ENCODE peak calls at places on chromosomes 16 and 17, in eight cellular contexts. O is PC-3, B is hepatocyte, N is neural progenitor cell, Y is IMR-90, J is endothelial cell of umbilical vein, M is astrocyte, V is OCI-LY7. U is an unnamed sample.

GRCh38 chr16:12802048-12802447 is 1.6 kb downstream of the CPPED1 start:
- DNase-seq in O (no peak), B (no peak), N (no peak), Y (no peak), J (no peak), M (no peak), V (no peak), U (no peak)

GRCh38 chr16:87877942-87878507 is 8.7 kb upstream of the SLC7A5 start:
- DNase-seq in O (no peak), B (no peak), N (no peak), Y (no peak), J (no peak), M (no peak), V (peak; percentile 73), U (peak; percentile 45)

GRCh38 chr16:59604331-59604730 is 870.2 kb upstream of the GOT2 start:
- DNase-seq in O (peak; percentile 7), B (no peak), N (no peak), Y (peak; percentile 4), J (no peak), M (no peak), V (no peak), U (no peak)

GRCh38 chr17:36027776-36028175 is 10.0 kb upstream of the CCL23 start:
- DNase-seq in O (no peak), B (no peak), N (no peak), Y (no peak), J (no peak), M (no peak), V (no peak), U (no peak)

GRCh38 chr16:11175850-11176341 is 80.1 kb downstream of the SOCS1 start:
- DNase-seq in O (no peak), B (no peak), N (no peak), Y (no peak), J (no peak), M (no peak), V (no peak), U (no peak)

GRCh38 chr17:9725575-9725974 is 65.8 kb downstream of the DHRS7C start:
- DNase-seq in O (no peak), B (no peak), N (peak; percentile 77), Y (no peak), J (no peak), M (peak; percentile 8), V (no peak), U (no peak)

GRCh38 chr16:525520-526180 is 1.9 kb upstream of the CAPN15 start:
- DNase-seq in O (peak; percentile 88), B (peak; percentile 84), N (no peak), Y (peak; percentile 92), J (peak; percentile 71), M (peak; percentile 86), V (no peak), U (no peak)

GRCh38 chr16:57757326-57757786 is 21.8 kb downstream of the KATNB1 start:
- DNase-seq in O (peak; percentile 84), B (peak; percentile 87), N (peak; percentile 86), Y (peak; percentile 69), J (peak; percentile 77), M (peak; percentile 25), V (peak; percentile 78), U (peak; percentile 85)

GRCh38 chr17:73431401-73432205 is 119.8 kb upstream of the CDC42EP4 start:
- DNase-seq in O (peak; percentile 46), B (no peak), N (no peak), Y (no peak), J (no peak), M (no peak), V (no peak), U (no peak)

GRCh38 chr17:8109669-8110455 is 8.5 kb downstream of the ALOXE3 start:
- DNase-seq in O (peak; percentile 56), B (peak; percentile 90), N (peak; percentile 82), Y (no peak), J (peak; percentile 28), M (no peak), V (peak; percentile 85), U (peak; percentile 56)

GRCh38 chr16:73949574-73950348 is 346.9 kb upstream of the PSMD7 start:
- DNase-seq in O (peak; percentile 60), B (peak; percentile 77), N (no peak), Y (peak; percentile 83), J (no peak), M (peak; percentile 24), V (no peak), U (no peak)

GRCh38 chr16:79316004-79316458 is 284.5 kb downstream of the MAF start:
- DNase-seq in O (no peak), B (no peak), N (no peak), Y (no peak), J (no peak), M (no peak), V (no peak), U (no peak)

DNA sequence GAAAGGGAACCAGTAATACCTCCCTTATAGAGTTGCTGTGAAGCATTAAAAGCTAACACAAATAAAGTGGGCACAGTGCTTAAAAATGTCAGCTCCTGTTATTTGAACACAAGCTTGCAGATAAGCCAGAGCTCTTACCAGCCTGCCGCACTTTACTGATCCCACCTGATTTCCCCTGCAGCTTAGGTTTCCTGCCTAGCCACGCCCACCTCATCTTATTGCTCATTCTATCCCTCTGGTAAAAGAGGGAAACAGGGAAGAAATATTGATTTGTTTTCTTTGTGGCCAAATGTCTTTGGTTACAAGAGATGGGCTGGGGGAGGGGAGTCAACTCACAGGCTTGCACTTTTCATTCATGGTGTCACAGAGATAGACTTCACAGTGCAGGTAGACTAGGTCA is 9.6 kb upstream of the GP2 start:
- DNase-seq in O (no peak), B (no peak), N (no peak), Y (no peak), J (no peak), M (no peak), V (no peak), U (no peak)
- H3K4me1 ChIP-seq in O (no peaks in the 10 kb centered on the region), B (no peaks in the 10 kb centered on the region), N (no peaks in the 10 kb centered on the region), Y (no peaks in the 10 kb centered on the region), J (no peaks in the 10 kb centered on the region), M (no peaks in the 10 kb centered on the region), V (no peaks in the 10 kb centered on the region), U (no peaks in the 10 kb centered on the region)

DNA sequence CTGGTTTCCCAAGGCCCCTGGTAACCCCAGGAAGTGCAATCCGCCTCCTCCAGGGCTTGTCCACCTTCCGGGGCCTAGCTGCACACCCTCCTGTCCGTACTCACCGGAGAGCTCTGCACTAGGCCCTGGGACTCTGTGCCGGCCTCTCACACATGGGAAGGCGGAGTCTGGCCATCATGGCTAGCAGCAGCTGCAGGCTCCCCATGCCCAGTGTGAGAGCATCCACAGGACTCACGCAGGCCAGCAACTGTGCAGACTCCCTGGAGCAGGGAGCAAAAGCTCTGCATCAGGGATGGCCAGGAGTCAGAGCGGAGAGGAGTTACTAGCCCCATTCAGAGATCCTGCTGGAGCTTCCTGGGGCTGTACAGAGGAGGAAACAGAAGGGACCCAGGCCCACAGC is 20.2 kb downstream of the FOXN1 start:
- DNase-seq in O (no peak), B (no peak), N (no peak), Y (no peak), J (no peak), M (no peak), V (no peak), U (no peak)
- H3K4me2 ChIP-seq in O (no peak overlapping the region), B (no peak overlapping the region), N (no peak overlapping the region), Y (no peak overlapping the region), J (no peak overlapping the region), M (no peak overlapping the region), V (no peak overlapping the region), U (no peak overlapping the region)

GRCh38 chr17:3415610-3416009 is 4.4 kb downstream of the OR3A3 start:
- DNase-seq in O (no peak), B (no peak), N (no peak), Y (no peak), J (no peak), M (no peak), V (no peak), U (no peak)
- H3K4me1 ChIP-seq in O (no peaks in the 10 kb centered on the region), B (no peaks in the 10 kb centered on the region), N (no peaks in the 10 kb centered on the region), Y (no peaks in the 10 kb centered on the region), J (no peaks in the 10 kb centered on the region), M (no peaks in the 10 kb centered on the region), V (no peaks in the 10 kb centered on the region), U (no peaks in the 10 kb centered on the region)

GRCh38 chr17:57995076-57995956 is 7.3 kb upstream of the VEZF1 start:
- DNase-seq in O (peak; percentile 87), B (peak; percentile 84), N (peak; percentile 82), Y (peak; percentile 81), J (peak; percentile 82), M (peak; percentile 56), V (peak; percentile 77), U (peak; percentile 72)
- H3K4me2 ChIP-seq in O (no peak overlapping the region), B (no peak overlapping the region), N (no peak overlapping the region), Y (no peak overlapping the region), J (no peak overlapping the region), M (no peak overlapping the region), V (peak overlapping the region; percentile 38), U (no peak overlapping the region)

DNA sequence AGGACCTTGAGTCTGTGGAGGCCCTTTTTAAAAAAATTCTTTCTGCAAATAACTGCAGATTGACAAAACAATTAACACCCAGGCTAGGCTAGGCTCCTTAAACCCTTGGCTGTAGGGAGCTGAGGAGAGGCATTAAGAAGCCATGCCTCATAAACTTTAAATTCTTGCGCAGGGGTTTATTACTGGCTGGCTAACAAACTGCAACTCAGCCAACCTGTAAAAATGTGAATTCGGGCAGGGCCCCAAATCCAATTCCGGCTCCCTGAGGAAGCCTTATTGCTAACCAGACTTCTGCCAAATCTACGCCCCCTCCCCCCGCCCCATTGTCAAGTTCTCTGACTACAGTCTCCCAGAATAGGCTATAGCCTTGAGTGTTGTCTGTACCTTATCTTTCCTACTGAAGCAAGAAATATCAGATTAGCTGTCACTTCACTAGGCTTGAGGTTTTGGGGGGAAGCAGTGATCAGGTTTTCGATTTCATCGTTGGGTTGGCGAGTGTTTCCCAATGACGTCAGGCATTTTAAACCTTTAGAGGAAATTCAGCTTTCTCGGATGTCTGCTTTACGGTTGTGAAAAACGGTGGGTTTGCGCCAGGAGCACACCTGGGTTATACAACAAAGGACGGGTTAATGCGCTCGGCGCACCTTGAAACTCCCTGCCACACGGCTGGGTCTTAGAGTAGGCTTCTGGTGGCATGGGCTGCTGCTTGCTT is 2.0 kb downstream of the CDH3 start:
- DNase-seq in O (peak; percentile 48), B (no peak), N (no peak), Y (no peak), J (no peak), M (no peak), V (no peak), U (no peak)
- H3K4me1 ChIP-seq in O (peaks cover 10% of the 10 kb centered on the region), B (peaks cover 38% of the 10 kb centered on the region), N (peaks cover 31% of the 10 kb centered on the region), Y (no peaks in the 10 kb centered on the region), J (no peaks in the 10 kb centered on the region), M (peaks cover 21% of the 10 kb centered on the region), V (no peaks in the 10 kb centered on the region), U (no peaks in the 10 kb centered on the region)

GRCh38 chr17:45771473-45771959 is 12.6 kb upstream of the CRHR1 start:
- DNase-seq in O (no peak), B (no peak), N (peak; percentile 54), Y (no peak), J (no peak), M (no peak), V (no peak), U (no peak)

GRCh38 chr17:45776896-45777295 is 7.2 kb upstream of the CRHR1 start:
- DNase-seq in O (no peak), B (no peak), N (no peak), Y (no peak), J (no peak), M (no peak), V (no peak), U (no peak)

GRCh38 chr17:45775576-45776011 is 8.5 kb upstream of the CRHR1 start:
- DNase-seq in O (peak; percentile 46), B (no peak), N (no peak), Y (no peak), J (no peak), M (no peak), V (no peak), U (no peak)

GRCh38 chr17:45777388-45777787 is 6.7 kb upstream of the CRHR1 start:
- DNase-seq in O (no peak), B (no peak), N (peak; percentile 37), Y (no peak), J (no peak), M (no peak), V (no peak), U (no peak)

GRCh38 chr17:45775148-45775547 is 9.0 kb upstream of the CRHR1 start:
- DNase-seq in O (no peak), B (no peak), N (no peak), Y (no peak), J (no peak), M (no peak), V (no peak), U (no peak)
- H3K4me2 ChIP-seq in O (no peak overlapping the region), B (no peak overlapping the region), N (no peak overlapping the region), Y (no peak overlapping the region), J (no peak overlapping the region), M (no peak overlapping the region), V (no peak overlapping the region), U (no peak overlapping the region)